ENCODE peak calls at places on chromosomes 13 and 19, in four cellular contexts. Z is H1, O is GM12892, B is K562. X is an unnamed sample.
A peak's percentile ranks its signal among the peaks of the same experiment; 100 is the strongest.

GRCh38 chr13:53161231-53161630 is 132.6 kb downstream of the OLFM4 start:
- DNase-seq in Z (no peak), O (no peak), B (no peak), X (no peak)

GRCh38 chr13:24688901-24689300 is 8.7 kb downstream of the ATP12A start:
- DNase-seq in Z (no peak), O (no peak), B (no peak), X (no peak)

GRCh38 chr13:52846567-52847321 is 1.7 kb downstream of the PCDH8 start:
- DNase-seq in Z (no peak), O (no peak), B (no peak), X (no peak)

GRCh38 chr13:60012503-60012902 is 151.2 kb downstream of the DIAPH3 start:
- DNase-seq in Z (no peak), O (no peak), B (no peak), X (no peak)

GRCh38 chr13:46756977-46757376 is 40.0 kb downstream of the ESD start:
- DNase-seq in Z (no peak), O (no peak), B (no peak), X (no peak)

GRCh38 chr19:3397266-3398022 is 31.1 kb downstream of the NFIC start:
- DNase-seq in Z (no peak), O (no peak), B (peak; percentile 23), X (no peak)

GRCh38 chr19:14530005-14530348 is 583 bp downstream of the TECR start:
- DNase-seq in Z (no peak), O (no peak), B (no peak), X (no peak)

GRCh38 chr13:99517577-99517976 is 16.3 kb downstream of the TM9SF2 start:
- DNase-seq in Z (no peak), O (no peak), B (no peak), X (no peak)

GRCh38 chr13:102877285-102877684 is 31.5 kb downstream of the ERCC5 start:
- DNase-seq in Z (no peak), O (no peak), B (no peak), X (no peak)

GRCh38 chr19:10112895-10113591 is 1.6 kb downstream of the P2RY11 start:
- DNase-seq in Z (no peak), O (peak; percentile 58), B (peak; percentile 82), X (peak; percentile 56)

GRCh38 chr19:3178377-3178972 is at the start of gene S1PR4:
- DNase-seq in Z (no peak), O (peak; percentile 86), B (no peak), X (peak; percentile 83)

GRCh38 chr13:57286511-57287098 is 119.6 kb downstream of the PRR20E start:
- DNase-seq in Z (no peak), O (no peak), B (no peak), X (no peak)

GRCh38 chr19:398719-399118 is 10.2 kb downstream of the C2CD4C start:
- DNase-seq in Z (no peak), O (no peak), B (no peak), X (no peak)

GRCh38 chr19:31432411-31432810 is 83.2 kb upstream of the TSHZ3 start:
- DNase-seq in Z (no peak), O (no peak), B (no peak), X (no peak)

GRCh38 chr13:110150384-110151091 is 156.4 kb downstream of the COL4A1 start:
- DNase-seq in Z (no peak), O (no peak), B (no peak), X (no peak)

GRCh38 chr13:85798999-85799646 is at the start of gene SLITRK6:
- DNase-seq in Z (peak; percentile 17), O (no peak), B (no peak), X (no peak)

GRCh38 chr13:33375421-33375820 is 89.9 kb upstream of the STARD13 start:
- DNase-seq in Z (no peak), O (no peak), B (no peak), X (no peak)

GRCh38 chr19:15255359-15255990 is 23.2 kb upstream of the EPHX3 start:
- DNase-seq in Z (no peak), O (no peak), B (no peak), X (no peak)

GRCh38 chr19:17311455-17312248 is 2.3 kb downstream of the DDA1 start:
- DNase-seq in Z (no peak), O (no peak), B (no peak), X (no peak)

GRCh38 chr13:27186295-27186694 is 14.7 kb upstream of the USP12 start:
- DNase-seq in Z (no peak), O (no peak), B (no peak), X (no peak)

GRCh38 chr19:55258828-55259539 is at the start of gene PPP6R1:
- DNase-seq in Z (peak; percentile 83), O (peak; percentile 95), B (peak; percentile 98), X (peak; percentile 93)
- TF ChIP-seq POLR2A in Z (peak; percentile 82), O (peak; percentile 73), B (peak; percentile 92), X (peak; percentile 91)

DNA sequence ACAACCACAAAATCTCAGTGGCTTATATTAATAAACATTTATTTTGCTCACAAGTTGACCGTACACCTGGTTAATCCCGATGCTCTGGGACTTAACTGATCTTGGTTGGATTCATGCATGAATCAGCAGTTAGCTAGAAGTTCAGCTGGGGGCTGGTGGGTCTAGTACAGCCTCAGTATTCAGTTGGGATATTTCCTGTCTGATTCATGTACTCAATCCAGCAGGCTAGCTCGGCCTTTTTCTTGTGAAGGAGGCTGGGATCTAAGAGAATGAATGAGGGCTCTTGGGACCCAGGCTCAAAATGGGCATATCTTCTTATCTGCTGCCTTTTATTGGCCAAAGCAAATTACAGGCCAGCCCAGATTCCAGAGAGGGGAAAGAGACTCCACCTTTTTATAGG is 178.8 kb downstream of the KCTD12 start:
- DNase-seq in Z (no peak), O (no peak), B (no peak), X (no peak)
- TF ChIP-seq TAF1 in Z (no peak), O (no peak), B (no peak), X (no peak)

GRCh38 chr19:19488875-19489690 is 26.3 kb downstream of the TSSK6 start:
- DNase-seq in Z (peak; percentile 70), O (peak; percentile 56), B (peak; percentile 94), X (peak; percentile 65)
- TF ChIP-seq POLR2A in Z (peak; percentile 33), O (peak; percentile 68), B (peak; percentile 52), X (no peak)

DNA sequence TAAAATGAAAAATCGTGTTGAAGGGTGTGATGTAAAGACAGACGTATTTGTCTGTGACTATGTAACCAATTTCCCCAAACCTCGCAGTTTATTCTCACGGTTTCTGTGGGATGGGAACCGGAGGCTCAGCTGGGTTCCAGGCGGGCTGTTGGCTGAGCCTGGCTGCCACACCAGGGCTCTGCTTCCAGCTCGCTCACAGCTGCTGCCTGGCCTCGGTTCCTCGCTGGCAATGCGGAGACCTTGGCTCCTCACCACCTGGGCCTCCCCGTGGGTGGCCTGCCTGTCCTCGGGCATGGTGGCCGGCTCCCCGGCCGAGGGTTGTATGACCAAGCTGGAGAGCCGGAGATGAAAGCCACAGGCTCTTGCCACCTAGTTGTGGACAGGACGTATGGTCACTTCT is 218.9 kb upstream of the MAB21L1 start:
- DNase-seq in Z (no peak), O (no peak), B (no peak), X (no peak)
- TF ChIP-seq TAF1 in Z (no peak), O (no peak), B (no peak), X (no peak)

DNA sequence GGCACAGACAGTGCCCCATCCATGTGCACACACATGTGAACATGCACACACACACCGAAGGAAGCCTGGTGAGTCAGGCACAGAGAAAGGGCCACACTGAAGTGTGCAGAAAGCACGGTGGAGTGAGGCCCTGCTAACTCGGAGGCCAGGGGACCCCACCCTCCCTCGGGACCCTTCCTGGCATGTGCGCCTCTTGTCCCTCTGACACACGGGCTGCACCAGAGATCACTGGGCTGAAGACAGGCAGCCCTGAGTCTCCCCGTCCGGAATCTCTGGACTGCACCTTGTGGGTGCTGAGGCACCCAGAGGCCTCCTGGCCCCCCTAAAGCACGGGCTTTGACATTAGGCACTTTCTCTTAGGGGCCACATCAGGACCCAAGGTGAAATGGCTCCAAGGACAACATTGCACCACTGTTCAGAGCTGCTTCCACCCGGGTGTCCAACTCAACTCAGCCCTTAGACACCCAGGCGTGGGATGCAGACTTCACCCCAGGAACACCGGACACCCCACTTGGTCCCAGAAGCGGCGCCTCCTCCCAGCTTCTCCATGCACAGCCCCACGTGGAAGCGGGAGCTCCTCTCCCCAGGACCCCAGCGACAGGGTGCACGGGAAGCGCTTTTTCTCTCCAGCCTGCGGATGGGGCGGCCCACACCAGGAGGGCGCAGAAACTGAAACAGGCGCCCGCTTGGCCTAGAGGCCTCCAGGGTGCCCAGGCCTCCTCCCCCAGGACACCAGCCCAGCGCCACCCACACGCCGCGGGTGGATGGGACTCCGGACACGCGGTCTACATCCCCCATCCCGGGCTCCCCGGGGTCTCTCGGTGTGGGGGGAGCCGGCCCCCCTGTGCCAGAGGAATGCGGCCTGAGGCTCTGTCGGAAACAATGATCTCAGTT is 90.2 kb downstream of the SPACA7 start:
- DNase-seq in Z (no peak), O (no peak), B (no peak), X (no peak)
- TF ChIP-seq POLR2A in Z (no peak), O (no peak), B (no peak), X (no peak)

GRCh38 chr19:48683349-48683748 is 10.5 kb upstream of the NTN5 start:
- DNase-seq in Z (no peak), O (no peak), B (no peak), X (no peak)
- TF ChIP-seq TAF1 in Z (no peak), O (no peak), B (no peak), X (no peak)

GRCh38 chr13:95644611-95645052 is at the start of gene DZIP1:
- DNase-seq in Z (peak; percentile 70), O (no peak), B (no peak), X (peak; percentile 43)
- TF ChIP-seq POLR2A in Z (peak; percentile 68), O (peak; percentile 31), B (no peak), X (no peak)

DNA sequence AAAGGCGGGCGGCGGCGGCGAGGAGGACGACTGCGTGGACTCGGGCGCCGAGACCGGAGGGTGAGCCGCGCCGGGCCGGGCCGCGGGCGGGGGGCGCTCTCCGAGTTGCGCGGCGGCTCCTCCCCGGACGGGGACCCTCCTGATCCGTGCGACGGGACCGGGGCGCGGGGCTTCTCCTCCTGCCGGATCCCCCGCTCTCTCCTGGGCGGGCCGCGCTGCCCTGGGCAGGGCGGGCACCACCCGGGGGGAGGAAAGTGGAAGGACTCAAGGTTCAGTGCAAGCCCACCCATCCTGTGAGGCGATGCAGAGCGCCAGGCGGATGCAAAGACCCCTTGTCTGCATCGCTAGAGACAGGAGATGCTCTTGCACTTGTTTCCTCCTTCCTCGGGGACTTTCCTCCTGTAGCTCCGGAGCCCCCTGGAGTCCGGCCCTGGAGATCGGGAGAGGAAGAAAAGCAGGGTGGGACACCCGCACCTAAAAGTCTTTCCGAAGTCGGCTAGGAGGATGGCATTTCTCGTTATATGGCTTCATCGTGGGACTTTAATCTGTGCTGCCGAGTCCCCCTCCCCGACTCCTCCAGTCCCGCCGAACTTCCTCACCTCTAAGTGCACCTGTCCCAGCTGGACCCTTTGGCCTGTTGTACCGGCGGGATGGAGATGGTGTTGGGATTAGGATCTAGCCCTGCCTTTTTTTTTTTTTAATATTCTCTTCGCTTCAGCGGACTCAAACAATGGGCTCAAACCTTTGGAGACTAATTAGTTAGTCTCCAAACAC is 499 bp downstream of the FAM124A start:
- DNase-seq in Z (no peak), O (no peak), B (no peak), X (no peak)
- TF ChIP-seq TAF1 in Z (no peak), O (no peak), B (no peak), X (no peak)

DNA sequence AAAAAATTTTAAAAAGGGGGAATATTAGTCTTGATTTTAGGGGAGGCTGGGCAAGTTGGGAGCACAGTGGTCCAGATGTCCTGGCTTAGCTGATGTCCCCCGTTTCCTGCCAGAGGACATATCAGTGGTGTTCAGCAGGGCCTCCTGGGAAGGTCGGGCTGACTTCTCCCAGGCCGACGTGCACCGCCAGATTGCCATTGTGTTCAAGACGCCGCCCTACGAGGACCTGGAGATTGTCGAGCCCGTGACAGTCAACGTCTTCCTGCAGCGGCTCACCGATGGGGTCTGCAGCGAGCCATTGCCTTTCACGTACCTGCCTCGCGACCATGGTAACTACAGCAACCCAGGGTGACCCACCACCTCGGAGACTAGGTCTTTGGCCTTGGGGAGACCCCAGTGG is 6.4 kb upstream of the CLASRP start:
- DNase-seq in Z (no peak), O (no peak), B (no peak), X (no peak)
- TF ChIP-seq POLR2A in Z (no peak), O (no peak), B (no peak), X (no peak)

X was measured in GM12891.